ENCODE peak calls at places on chromosomes 11 and 22, in eight cellular contexts. N is H7; J is activated CD4-positive, alpha-beta T cell treated with anti-CD3 and anti-CD28 coated beads for 24 hours; L is HS-27A; Y is M059J; Q is AG04450; O is myocyte; A is stimulated activated CD8-positive, alpha-beta memory T cell treated with anti-CD3 and anti-CD28 coated beads, Interleukin-2, amount 100 ng/mL, for 1 hour. T is an unnamed sample.
A peak's percentile ranks its signal among the peaks of the same experiment; 100 is the strongest.

GRCh38 chr11:87871071-87871470 is 304.2 kb downstream of the RAB38 start:
- DNase-seq in Q (no peak), L (no peak), J (no peak), Y (no peak), N (no peak), O (no peak), A (no peak), T (no peak)

GRCh38 chr22:17944205-17944725 is 80.1 kb downstream of the MICAL3 start:
- DNase-seq in Q (no peak), L (no peak), J (no peak), A (no peak), Y (no peak), N (no peak), O (no peak), T (no peak)

GRCh38 chr11:77656362-77656761 is 18.8 kb upstream of the CLNS1A start:
- DNase-seq in J (no peak), L (no peak), O (no peak), A (no peak), N (peak; percentile 8), Y (no peak), Q (no peak), T (no peak)

GRCh38 chr11:27456140-27456801 is 16.3 kb downstream of the LGR4 start:
- DNase-seq in A (no peak), L (no peak), O (no peak), Q (no peak), N (no peak), J (no peak), Y (peak; percentile 89), T (no peak)

GRCh38 chr22:27331526-27332281 is 469.9 kb downstream of the MN1 start:
- DNase-seq in J (no peak), Q (no peak), N (peak; percentile 63), O (peak; percentile 33), Y (peak; percentile 28), A (no peak), L (no peak), T (no peak)

GRCh38 chr11:96162816-96163499 is 180.0 kb downstream of the MAML2 start:
- DNase-seq in O (peak; percentile 66), A (no peak), Y (peak; percentile 85), Q (peak; percentile 76), J (no peak), N (no peak), L (peak; percentile 78), T (no peak)

GRCh38 chr22:45448431-45448830 is 34.9 kb downstream of the RIBC2 start:
- DNase-seq in N (no peak), A (no peak), O (no peak), Q (no peak), Y (no peak), J (no peak), L (no peak), T (no peak)

GRCh38 chr11:35347921-35348331 is 71.4 kb downstream of the SLC1A2 start:
- DNase-seq in O (no peak), L (no peak), Q (peak; percentile 61), J (no peak), A (no peak), N (no peak), Y (peak; percentile 44), T (no peak)

GRCh38 chr22:19629720-19630419 is 84.4 kb upstream of the SEPTIN5 start:
- DNase-seq in O (peak; percentile 87), Q (peak; percentile 43), A (peak; percentile 67), N (peak; percentile 94), L (peak; percentile 30), J (peak; percentile 86), Y (peak; percentile 57), T (peak; percentile 75)

GRCh38 chr11:116853461-116854073 is 16.1 kb upstream of the APOA1 start:
- DNase-seq in Y (peak; percentile 99), L (no peak), N (no peak), O (peak; percentile 64), A (peak; percentile 13), Q (peak; percentile 74), J (peak; percentile 54), T (peak; percentile 30)

GRCh38 chr22:30212363-30212995 is 34.1 kb downstream of the LIF start:
- DNase-seq in Q (peak; percentile 70), J (no peak), O (peak; percentile 75), Y (peak; percentile 96), N (peak; percentile 22), L (no peak), A (no peak), T (no peak)

GRCh38 chr11:70416881-70417280 is 18.6 kb downstream of the CTTN start:
- DNase-seq in Y (no peak), L (no peak), O (no peak), N (no peak), J (no peak), Q (no peak), A (no peak), T (no peak)

T was measured in activated T-helper 1 cell treated with anti-CD3 and anti-CD28 coated beads, Interleukin-2, amount 50 U/mL, for 16 hours.